ENCODE peak calls at places on chromosomes 6 and 20, in eight cellular contexts. L is stimulated activated CD8-positive, alpha-beta memory T cell treated with anti-CD3 and anti-CD28 coated beads, Interleukin-4, amount 100 ng/mL, for 4 hours; U is activated gamma-delta T cell treated with Interleukin-2 at 50 U/mL for 16 hours; S is cardiac fibroblast; Q is activated effector memory CD4-positive, alpha-beta T cell treated with Interleukin-2 at 50 U/mL for 16 hours; R is adrenal gland; F is psoas muscle; H is activated naive CD4-positive, alpha-beta T cell treated with anti-CD3 and anti-CD28 coated beads for 36 hours. P is an unnamed sample.

GRCh38 chr6:157982297-157982579 is 575 bp downstream of the SYNJ2 start:
- DNase-seq in L (no peak), U (no peak), S (peak), Q (no peak), R (no peak), F (no peak), H (peak), P (peak)

GRCh38 chr20:32484221-32485125 is 100.7 kb downstream of the NOL4L start:
- DNase-seq in L (no peak), U (peak), S (no peak), Q (no peak), R (peak), F (peak), H (peak), P (no peak)

GRCh38 chr20:50546729-50547314 is 36.6 kb downstream of the PTPN1 start:
- DNase-seq in L (no peak), U (no peak), S (no peak), Q (no peak), R (peak), F (no peak), H (peak), P (no peak)

GRCh38 chr20:8196096-8196495 is 64.0 kb downstream of the PLCB1 start:
- DNase-seq in L (no peak), U (no peak), S (peak), Q (no peak), R (no peak), F (no peak), H (no peak), P (no peak)

GRCh38 chr6:139436521-139437348 is 62.3 kb upstream of the CITED2 start:
- DNase-seq in L (no peak), U (no peak), S (peak), Q (no peak), R (no peak), F (no peak), H (no peak), P (no peak)

GRCh38 chr6:78427386-78427785 is 440.0 kb upstream of the IRAK1BP1 start:
- DNase-seq in L (no peak), U (no peak), S (no peak), Q (no peak), R (no peak), F (no peak), H (no peak), P (no peak)

GRCh38 chr6:165922309-165922794 is 245.3 kb downstream of the TBXT start:
- DNase-seq in L (no peak), U (no peak), S (peak), Q (no peak), R (no peak), F (no peak), H (no peak), P (no peak)

GRCh38 chr6:45558858-45559257 is 181.1 kb upstream of the SUPT3H start:
- DNase-seq in L (no peak), U (no peak), S (no peak), Q (no peak), R (no peak), F (no peak), H (no peak), P (no peak)

GRCh38 chr20:63011798-63012197 is 5.0 kb upstream of the BHLHE23 start:
- DNase-seq in L (no peak), U (no peak), S (no peak), Q (no peak), R (no peak), F (no peak), H (no peak), P (no peak)

GRCh38 chr6:136923116-136923953 is 1.2 kb downstream of the SLC35D3 start:
- DNase-seq in L (no peak), U (no peak), S (no peak), Q (no peak), R (no peak), F (no peak), H (peak), P (no peak)

GRCh38 chr20:32485126-32485769 is 99.9 kb downstream of the NOL4L start:
- DNase-seq in L (peak), U (peak), S (peak), Q (peak), R (peak), F (peak), H (peak), P (peak)

GRCh38 chr20:58054744-58055373 is 173.6 kb downstream of the ANKRD60 start:
- DNase-seq in L (no peak), U (no peak), S (peak), Q (no peak), R (peak), F (peak), H (no peak), P (peak)

GRCh38 chr20:51758978-51759544 is 9.1 kb downstream of the ATP9A start:
- DNase-seq in L (no peak), U (no peak), S (peak), Q (no peak), R (no peak), F (peak), H (no peak), P (no peak)

GRCh38 chr20:6765469-6766058 is 1.9 kb upstream of the BMP2 start:
- DNase-seq in L (no peak), U (no peak), S (peak), Q (no peak), R (no peak), F (no peak), H (no peak), P (no peak)

GRCh38 chr6:119676971-119677370 is 327.4 kb upstream of the MAN1A1 start:
- DNase-seq in L (no peak), U (no peak), S (no peak), Q (no peak), R (no peak), F (no peak), H (no peak), P (no peak)

GRCh38 chr20:48298851-48299484 is 513.7 kb upstream of the SULF2 start:
- DNase-seq in L (no peak), U (no peak), S (peak), Q (no peak), R (peak), F (no peak), H (no peak), P (peak)

GRCh38 chr6:148027201-148027600 is 315.4 kb upstream of the SASH1 start:
- DNase-seq in L (no peak), U (no peak), S (no peak), Q (no peak), R (no peak), F (no peak), H (no peak), P (no peak)